ENCODE peak calls at places on chromosomes 6 and 20, in eight cellular contexts. Q, K, S, F, A, T, H and G are unnamed samples.

GRCh38 chr6:13187692-13188091 is 140.6 kb downstream of the TBC1D7 start:
- DNase-seq in S (no peak), H (no peak), T (no peak), A (no peak), Q (no peak), K (no peak), F (no peak), G (no peak)

GRCh38 chr6:30013296-30013922 is 47.7 kb upstream of the POLR1H start:
- DNase-seq in H (no peak), A (no peak), F (no peak), K (no peak), Q (no peak), S (no peak), T (peak), G (no peak)

GRCh38 chr20:2871111-2871465 is 2.2 kb upstream of the PTPRA start:
- DNase-seq in H (no peak), S (no peak), A (no peak), F (no peak), K (no peak), Q (no peak), T (peak), G (no peak)

GRCh38 chr6:69958978-69959377 is 92.6 kb downstream of the COL19A1 start:
- DNase-seq in K (no peak), A (no peak), S (no peak), H (no peak), T (no peak), F (no peak), Q (no peak), G (no peak)

GRCh38 chr20:35743693-35744491 is 1.8 kb upstream of the RBM39 start:
- DNase-seq in Q (no peak), A (no peak), H (no peak), F (no peak), T (peak), S (no peak), K (peak), G (no peak)

GRCh38 chr6:146896062-146896813 is 297.5 kb downstream of the ADGB start:
- DNase-seq in K (no peak), Q (no peak), F (no peak), H (no peak), S (no peak), T (no peak), A (no peak), G (no peak)

GRCh38 chr20:11094711-11095110 is 420.9 kb upstream of the JAG1 start:
- DNase-seq in F (no peak), T (no peak), S (no peak), Q (no peak), K (no peak), H (no peak), A (no peak), G (no peak)

GRCh38 chr6:98921038-98921437 is 26.7 kb downstream of the FBXL4 start:
- DNase-seq in F (no peak), Q (no peak), H (no peak), K (no peak), S (no peak), T (peak), A (no peak), G (peak)

GRCh38 chr20:48595495-48596475 is 232.0 kb downstream of the PREX1 start:
- DNase-seq in A (no peak), H (no peak), Q (no peak), K (no peak), S (no peak), T (no peak), F (no peak), G (no peak)

GRCh38 chr20:23125625-23126191 is 39.6 kb upstream of the CD93 start:
- DNase-seq in K (peak), F (no peak), S (no peak), Q (peak), T (no peak), A (no peak), H (no peak), G (no peak)

GRCh38 chr20:53582574-53583351 is 10.9 kb downstream of the ZNF217 start:
- DNase-seq in Q (peak), S (peak), T (peak), F (peak), H (peak), A (peak), K (no peak), G (peak)

GRCh38 chr6:139392834-139393233 is 18.4 kb upstream of the CITED2 start:
- DNase-seq in A (no peak), F (no peak), T (peak), Q (no peak), S (peak), K (no peak), H (no peak), G (peak)

GRCh38 chr6:109458774-109459531 is 3.4 kb upstream of the MICAL1 start:
- DNase-seq in F (no peak), T (peak), Q (peak), A (peak), S (no peak), H (no peak), K (no peak), G (no peak)

GRCh38 chr20:32580970-32581838 is 3.9 kb downstream of the NOL4L start:
- DNase-seq in H (no peak), K (no peak), F (no peak), T (no peak), S (no peak), A (peak), Q (no peak), G (no peak)

GRCh38 chr20:1902188-1902587 is 7.0 kb downstream of the SIRPA start:
- DNase-seq in Q (no peak), K (no peak), F (no peak), S (no peak), A (no peak), T (no peak), H (no peak), G (no peak)

GRCh38 chr6:47047479-47048411 is 5.6 kb upstream of the ADGRF1 start:
- DNase-seq in K (peak), A (no peak), S (peak), T (peak), Q (peak), H (peak), F (peak), G (peak)